ENCODE peak calls at places on chromosomes 3 and 15, in eight cellular contexts. J, R, A, S, N, H, O and M are unnamed samples.

GRCh38 chr3:73550011-73550410 is 74.7 kb downstream of the PDZRN3 start:
- DNase-seq in J (no peak), R (no peak), A (no peak), S (no peak), N (no peak), H (no peak), O (no peak), M (no peak)

GRCh38 chr3:6168242-6168641 is 692.7 kb upstream of the GRM7 start:
- DNase-seq in J (no peak), R (no peak), A (no peak), S (no peak), N (no peak), H (no peak), O (no peak), M (no peak)

GRCh38 chr3:55728461-55729100 is 241.5 kb upstream of the WNT5A start:
- DNase-seq in J (no peak), R (no peak), A (no peak), S (no peak), N (no peak), H (no peak), O (no peak), M (no peak)

GRCh38 chr3:165920984-165921383 is 83.8 kb upstream of the BCHE start:
- DNase-seq in J (no peak), R (no peak), A (no peak), S (no peak), N (no peak), H (no peak), O (no peak), M (no peak)

GRCh38 chr3:100871307-100871706 is 121.9 kb downstream of the ABI3BP start:
- DNase-seq in J (no peak), R (no peak), A (no peak), S (no peak), N (no peak), H (no peak), O (no peak), M (no peak)

GRCh38 chr15:51198701-51199253 is 104.1 kb upstream of the TNFAIP8L3 start:
- DNase-seq in J (no peak), R (no peak), A (no peak), S (no peak), N (no peak), H (no peak), O (peak), M (no peak)

GRCh38 chr3:165194477-165195135 is 1.6 kb downstream of the SLITRK3 start:
- DNase-seq in J (no peak), R (no peak), A (no peak), S (no peak), N (no peak), H (no peak), O (no peak), M (no peak)

GRCh38 chr3:14446988-14447570 is 44.7 kb downstream of the SLC6A6 start:
- DNase-seq in J (no peak), R (no peak), A (no peak), S (no peak), N (no peak), H (no peak), O (no peak), M (no peak)

GRCh38 chr15:79682285-79682684 is 214.5 kb downstream of the MTHFS start:
- DNase-seq in J (no peak), R (peak), A (no peak), S (peak), N (no peak), H (no peak), O (peak), M (no peak)

GRCh38 chr3:74532446-74532845 is 82.0 kb downstream of the CNTN3 start:
- DNase-seq in J (no peak), R (peak), A (no peak), S (no peak), N (peak), H (no peak), O (peak), M (no peak)

GRCh38 chr3:189169728-189170127 is 2.0 kb upstream of the TPRG1 start:
- DNase-seq in J (no peak), R (no peak), A (no peak), S (no peak), N (no peak), H (no peak), O (no peak), M (no peak)

GRCh38 chr15:67836477-67836876 is 3.4 kb downstream of the RNU6-1 start:
- DNase-seq in J (no peak), R (no peak), A (peak), S (peak), N (peak), H (no peak), O (peak), M (no peak)

GRCh38 chr15:57111002-57111401 is 192.6 kb downstream of the TCF12 start:
- DNase-seq in J (no peak), R (no peak), A (no peak), S (no peak), N (no peak), H (no peak), O (no peak), M (no peak)
- TF ChIP-seq CTCF in J (no peak), R (no peak), A (no peak), S (peak), N (peak), H (no peak), O (peak), M (peak)

GRCh38 chr15:44246521-44247268 is 41.8 kb upstream of the GOLM2 start:
- DNase-seq in J (no peak), R (no peak), A (no peak), S (no peak), N (no peak), H (no peak), O (no peak), M (no peak)

GRCh38 chr15:44243146-44243545 is 45.4 kb upstream of the GOLM2 start:
- DNase-seq in J (no peak), R (no peak), A (no peak), S (no peak), N (no peak), H (no peak), O (peak), M (no peak)

DNA sequence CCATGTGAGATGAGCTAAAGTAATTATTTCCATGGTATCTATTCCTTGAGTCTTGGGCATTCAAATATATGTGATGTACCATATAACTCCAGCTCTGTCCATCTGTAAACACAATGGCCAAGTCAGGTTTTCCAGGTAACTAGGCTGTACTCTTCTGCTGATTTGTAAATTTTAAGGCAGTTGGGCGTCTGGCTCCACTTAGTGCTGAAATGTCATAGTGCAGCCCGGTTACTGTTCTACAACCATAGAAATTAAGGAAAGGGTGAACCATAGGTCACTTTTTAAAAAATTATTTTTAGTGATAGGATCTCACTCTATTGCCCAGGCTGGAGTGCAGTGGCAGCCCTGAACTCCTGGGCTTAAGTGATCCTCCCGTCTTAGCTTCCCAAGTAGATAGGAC is 44.7 kb upstream of the GOLM2 start:
- DNase-seq in J (no peak), R (no peak), A (no peak), S (no peak), N (no peak), H (no peak), O (no peak), M (no peak)
- TF ChIP-seq CTCF in J (no peak), R (no peak), A (no peak), S (peak), N (no peak), H (no peak), O (peak), M (peak)

GRCh38 chr15:69161878-69162213 is 1.4 kb downstream of the GLCE start:
- DNase-seq in J (no peak), R (no peak), A (no peak), S (no peak), N (no peak), H (no peak), O (no peak), M (no peak)
- TF ChIP-seq CTCF in J (no peak), R (no peak), A (no peak), S (no peak), N (no peak), H (no peak), O (no peak), M (peak)

DNA sequence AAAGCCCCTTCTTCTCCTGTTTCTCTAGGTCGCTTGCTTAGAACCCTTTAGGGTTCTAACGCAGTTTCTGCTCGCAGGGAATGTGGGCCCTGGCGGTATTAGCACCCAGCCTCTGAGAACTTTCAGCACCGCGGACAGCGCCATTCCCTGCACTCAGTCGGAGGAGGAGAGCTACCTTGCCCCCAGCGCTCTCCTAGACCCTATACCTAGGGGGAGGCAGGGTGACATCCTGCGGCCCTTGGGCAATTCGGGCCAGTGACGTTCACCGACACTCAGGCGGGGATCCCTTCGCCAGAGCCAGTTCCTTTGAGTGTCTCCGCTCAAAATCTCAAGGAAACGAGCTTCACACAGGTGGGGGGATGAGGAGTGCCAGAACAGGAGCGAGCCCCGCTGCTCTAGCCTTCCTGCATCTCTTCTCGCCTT is 1.3 kb downstream of the SLC7A14 start:
- DNase-seq in J (peak), R (peak), A (peak), S (peak), N (peak), H (no peak), O (peak), M (peak)
- TF ChIP-seq CTCF in J (no peak), R (no peak), A (no peak), S (no peak), N (no peak), H (no peak), O (no peak), M (no peak)

GRCh38 chr3:193665370-193665989 is 72.5 kb downstream of the OPA1 start:
- DNase-seq in J (no peak), R (peak), A (no peak), S (peak), N (no peak), H (no peak), O (peak), M (no peak)
- TF ChIP-seq CTCF in J (peak), R (peak), A (peak), S (peak), N (peak), H (no peak), O (peak), M (peak)

DNA sequence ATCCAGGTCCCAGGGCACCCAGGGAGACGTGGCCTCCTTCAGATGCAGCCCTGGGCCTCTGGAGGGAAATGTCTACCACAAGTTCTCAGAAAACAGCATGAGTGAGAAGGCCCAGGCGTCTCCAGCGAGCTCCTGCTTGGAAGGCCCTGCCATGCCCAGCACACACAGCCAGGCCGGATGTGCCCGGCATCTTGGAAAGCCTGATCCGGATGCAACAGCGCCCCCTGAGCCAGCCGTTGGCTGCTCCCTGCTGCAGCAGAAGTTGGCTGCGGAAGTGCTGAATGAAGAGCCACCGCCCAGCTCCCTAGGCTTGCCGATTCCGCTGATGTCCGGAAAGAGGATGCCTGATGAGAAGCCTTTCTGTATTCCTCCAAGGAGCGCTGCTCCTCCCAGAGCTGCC is 856 bp downstream of the NPAP1 start:
- DNase-seq in J (no peak), R (no peak), A (no peak), S (no peak), N (no peak), H (no peak), O (no peak), M (no peak)
- TF ChIP-seq CTCF in J (no peak), R (no peak), A (no peak), S (no peak), N (no peak), H (no peak), O (no peak), M (no peak)

GRCh38 chr3:113340785-113341184 is 100.5 kb downstream of the CFAP44 start:
- DNase-seq in J (no peak), R (no peak), A (no peak), S (no peak), N (no peak), H (no peak), O (no peak), M (no peak)

GRCh38 chr3:113339616-113340244 is 101.6 kb downstream of the CFAP44 start:
- DNase-seq in J (no peak), R (no peak), A (no peak), S (no peak), N (no peak), H (no peak), O (no peak), M (no peak)
- TF ChIP-seq CTCF in J (no peak), R (no peak), A (no peak), S (no peak), N (no peak), H (no peak), O (peak), M (peak)